ENCODE peak calls at places on chromosomes 7 and 10, in six cellular contexts. K is IMR-90, H is trophoblast cell, G is H1, W is mesendoderm, L is H9. C is an unnamed sample.

GRCh38 chr7:71535616-71536015 is 403.7 kb downstream of the GALNT17 start:
- DNase-seq in L (no peak), H (no peak), W (no peak), G (no peak), K (no peak), C (no peak)

GRCh38 chr7:29035044-29035740 is 77.1 kb upstream of the TRIL start:
- DNase-seq in L (no peak), K (peak; percentile 58), H (peak; percentile 51), W (peak; percentile 77), G (no peak), C (no peak)

GRCh38 chr10:60353519-60354258 is 36.0 kb downstream of the ANK3 start:
- DNase-seq in H (no peak), W (peak; percentile 27), K (peak; percentile 29), G (no peak), L (no peak), C (no peak)

GRCh38 chr10:52755297-52756062 is 17.1 kb downstream of the MBL2 start:
- DNase-seq in H (peak; percentile 79), G (no peak), L (no peak), K (peak; percentile 70), W (no peak), C (no peak)

GRCh38 chr10:16314259-16314658 is 122.6 kb upstream of the PTER start:
- DNase-seq in W (peak; percentile 20), G (no peak), K (no peak), L (peak; percentile 34), H (no peak), C (no peak)

GRCh38 chr10:117140525-117140902 is 2.4 kb upstream of the VAX1 start:
- DNase-seq in G (no peak), H (no peak), L (peak; percentile 50), W (peak; percentile 17), K (no peak), C (no peak)

GRCh38 chr7:100563809-100564400 is 9.8 kb downstream of the SAP25 start:
- DNase-seq in W (peak; percentile 81), L (peak; percentile 87), K (peak; percentile 63), H (peak; percentile 81), G (peak; percentile 65), C (peak; percentile 74)

GRCh38 chr7:43926193-43927043 is at the start of gene UBE2D4:
- DNase-seq in L (peak; percentile 77), G (no peak), K (peak; percentile 56), W (peak; percentile 59), H (peak; percentile 90), C (peak; percentile 52)

GRCh38 chr7:139820089-139820488 is 9.0 kb upstream of the TBXAS1 start:
- DNase-seq in K (no peak), W (no peak), H (peak; percentile 3), G (no peak), L (no peak), C (no peak)

GRCh38 chr10:71737356-71738172 is 18.0 kb upstream of the C10orf105 start:
- DNase-seq in H (no peak), W (no peak), G (no peak), L (no peak), K (no peak), C (no peak)

GRCh38 chr10:77673086-77673485 is 35.5 kb upstream of the KCNMA1 start:
- DNase-seq in W (no peak), H (peak; percentile 40), G (no peak), K (peak; percentile 10), L (no peak), C (no peak)

GRCh38 chr7:117325836-117326235 is 3.0 kb upstream of the WNT2 start:
- DNase-seq in W (no peak), K (peak; percentile 28), L (no peak), H (no peak), G (no peak), C (no peak)

GRCh38 chr10:101155896-101156295 is 24.8 kb downstream of the TLX1 start:
- DNase-seq in K (no peak), L (no peak), W (no peak), G (no peak), H (peak; percentile 49), C (no peak)

GRCh38 chr10:14396441-14397048 is 65.8 kb upstream of the FRMD4A start:
- DNase-seq in L (no peak), H (peak; percentile 11), K (no peak), G (no peak), W (peak; percentile 32), C (no peak)

GRCh38 chr7:151403764-151404163 is 6.1 kb downstream of the WDR86 start:
- DNase-seq in L (no peak), W (no peak), G (no peak), H (peak; percentile 50), K (no peak), C (no peak)

GRCh38 chr10:18197706-18198105 is 57.5 kb downstream of the CACNB2 start:
- DNase-seq in G (no peak), W (no peak), H (no peak), L (no peak), K (no peak), C (no peak)

GRCh38 chr7:80790877-80791276 is 128.0 kb downstream of the SEMA3C start:
- DNase-seq in H (no peak), K (no peak), L (no peak), W (no peak), G (no peak), C (no peak)

GRCh38 chr7:94655884-94656657 is at the start of gene SGCE:
- DNase-seq in W (peak; percentile 90), K (peak; percentile 71), G (peak; percentile 56), H (peak; percentile 47), L (peak; percentile 91), C (peak; percentile 74)

GRCh38 chr7:88344956-88345832 is 38.5 kb upstream of the STEAP4 start:
- DNase-seq in W (peak; percentile 67), L (peak; percentile 70), K (no peak), G (peak; percentile 10), H (peak; percentile 66), C (peak; percentile 23)

GRCh38 chr7:46054290-46054689 is 133.2 kb upstream of the IGFBP3 start:
- DNase-seq in H (no peak), L (no peak), G (no peak), K (no peak), W (no peak), C (no peak)

DNA sequence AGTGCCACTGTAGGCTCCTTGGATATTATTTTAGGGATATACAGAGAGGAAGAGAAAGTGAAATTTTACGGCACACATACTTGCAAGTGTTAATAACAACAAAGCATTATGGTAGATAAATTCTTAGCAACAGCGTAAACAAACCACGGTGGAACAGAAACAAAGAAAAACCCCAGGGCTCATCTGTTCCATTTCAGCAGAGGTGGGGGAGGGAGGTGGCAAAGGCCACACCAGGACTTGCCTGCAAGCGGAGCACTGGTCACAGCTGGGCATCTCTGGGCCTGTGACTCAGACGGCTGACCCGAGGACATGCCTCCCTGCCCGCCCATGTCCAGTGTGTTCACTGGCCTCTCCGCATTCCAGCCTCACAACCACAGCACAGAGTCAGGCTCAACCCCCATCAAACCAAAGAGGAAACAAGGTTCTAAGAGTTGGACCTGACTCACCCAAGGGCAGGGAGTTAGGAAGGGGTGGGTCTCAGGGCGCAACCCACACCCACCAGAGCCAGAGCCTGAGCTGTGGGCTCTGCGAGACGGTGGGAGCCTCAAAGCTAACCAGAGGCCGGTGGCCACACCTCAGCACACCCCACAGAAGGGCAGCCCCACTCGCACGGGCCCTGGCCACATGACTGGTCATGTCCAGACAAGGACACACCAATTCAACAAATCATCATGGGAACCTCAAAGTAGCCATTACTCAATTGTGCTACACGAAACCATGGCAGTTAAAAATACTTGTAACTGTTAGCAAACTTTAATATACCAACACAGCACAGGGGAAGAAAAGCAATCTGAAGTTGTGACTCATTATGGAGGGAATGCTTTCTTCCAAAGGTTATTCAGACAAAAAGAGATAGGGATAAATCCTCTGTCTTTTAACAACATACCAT is 10.7 kb downstream of the ESYT2 start:
- DNase-seq in W (peak; percentile 95), L (peak; percentile 78), H (peak; percentile 99), G (peak; percentile 50), K (peak; percentile 96), C (peak; percentile 51)
- H2BK5ac ChIP-seq in W (peak overlapping the region; percentile 66), L (no peak overlapping the region), H (peak overlapping the region; percentile 85), G (peak overlapping the region; percentile 84), K (peak overlapping the region; percentile 98), C (no peak overlapping the region)

DNA sequence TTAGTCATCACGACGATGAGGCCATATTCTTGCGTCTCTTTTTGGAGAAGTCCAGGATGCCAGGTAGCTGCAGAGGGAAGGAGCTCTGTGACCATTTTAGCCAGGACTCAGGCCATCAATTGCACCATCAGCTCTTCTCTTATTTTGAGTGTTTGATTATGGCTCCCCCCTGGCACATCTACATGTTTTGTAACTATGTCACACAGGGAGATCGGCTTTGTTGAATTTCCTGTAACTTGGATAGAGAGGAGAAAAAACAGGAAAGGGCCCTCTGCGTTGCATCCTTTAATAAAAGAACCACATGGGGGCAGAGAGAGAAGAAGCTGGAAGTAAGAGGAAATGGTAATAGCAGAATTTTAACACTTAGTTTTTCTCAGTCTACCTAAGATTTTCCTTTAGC is 414.1 kb downstream of the LRMDA start:
- DNase-seq in K (no peak), H (no peak), G (no peak), L (no peak), W (peak; percentile 5), C (no peak)
- H3K4me2 ChIP-seq in K (no peak overlapping the region), H (no peak overlapping the region), G (no peak overlapping the region), L (no peak overlapping the region), W (no peak overlapping the region), C (no peak overlapping the region)

GRCh38 chr10:31318854-31319601 is at the start of gene ZEB1:
- DNase-seq in L (peak; percentile 91), K (peak; percentile 93), H (peak; percentile 84), G (no peak), W (peak; percentile 97), C (peak; percentile 91)

GRCh38 chr10:31317652-31318381 is 1.2 kb upstream of the ZEB1 start:
- DNase-seq in G (no peak), K (no peak), H (peak; percentile 94), W (no peak), L (no peak), C (no peak)

GRCh38 chr10:31317171-31317570 is 1.8 kb upstream of the ZEB1 start:
- DNase-seq in L (no peak), H (no peak), K (no peak), G (no peak), W (no peak), C (no peak)

GRCh38 chr10:31319602-31320178 is 674 bp downstream of the ZEB1 start:
- DNase-seq in W (no peak), H (no peak), G (no peak), L (no peak), K (no peak), C (no peak)

GRCh38 chr10:31318382-31318853 is 598 bp upstream of the ZEB1 start:
- DNase-seq in L (peak; percentile 44), G (no peak), W (peak; percentile 60), H (no peak), K (peak; percentile 80), C (no peak)
- H3K4ac ChIP-seq in L (no peak overlapping the region), G (no peak overlapping the region), W (no peak overlapping the region), H (peak overlapping the region; percentile 25), K (peak overlapping the region; percentile 99), C (no peak overlapping the region)

GRCh38 chr10:43390791-43391190 is 18.2 kb downstream of the HNRNPF start:
- DNase-seq in L (peak; percentile 44), W (peak; percentile 83), K (peak; percentile 49), H (no peak), G (no peak), C (no peak)

GRCh38 chr10:43394868-43395267 is 14.1 kb downstream of the HNRNPF start:
- DNase-seq in W (no peak), K (no peak), G (no peak), H (no peak), L (no peak), C (no peak)

GRCh38 chr10:43393606-43394360 is 15.2 kb downstream of the HNRNPF start:
- DNase-seq in K (no peak), G (no peak), L (no peak), W (no peak), H (no peak), C (no peak)

GRCh38 chr10:43390333-43390732 is 18.7 kb downstream of the HNRNPF start:
- DNase-seq in L (no peak), W (no peak), K (no peak), H (no peak), G (no peak), C (no peak)

GRCh38 chr10:43392757-43393156 is 16.2 kb downstream of the HNRNPF start:
- DNase-seq in K (no peak), W (no peak), G (no peak), L (no peak), H (no peak), C (no peak)
- H2BK5ac ChIP-seq in K (no peak overlapping the region), W (no peak overlapping the region), G (no peak overlapping the region), L (no peak overlapping the region), H (no peak overlapping the region), C (no peak overlapping the region)